ENCODE peak calls at places on chromosomes 11 and 22, in four cellular contexts. H, B, G and J are unnamed samples.

GRCh38 chr11:9529333-9529648 is 44.2 kb upstream of the WEE1 start:
- DNase-seq in H (no peak), B (no peak), G (peak; percentile 77), J (no peak)

GRCh38 chr11:124602193-124602592 is 9.0 kb upstream of the PANX3 start:
- DNase-seq in H (no peak), B (no peak), G (no peak), J (no peak)

GRCh38 chr22:33891992-33892391 is 28.3 kb downstream of the LARGE1 start:
- DNase-seq in H (no peak), B (no peak), G (no peak), J (no peak)

GRCh38 chr22:23763579-23764331 is 965 bp downstream of the C22orf15 start:
- DNase-seq in H (no peak), B (no peak), G (no peak), J (peak; percentile 76)

GRCh38 chr11:86097965-86098364 is 29.1 kb upstream of the PICALM start:
- DNase-seq in H (no peak), B (no peak), G (no peak), J (no peak)

GRCh38 chr22:23829845-23830372 is 8.9 kb downstream of the DERL3 start:
- DNase-seq in H (no peak), B (no peak), G (no peak), J (no peak)

GRCh38 chr11:113859665-113860064 is 15.7 kb downstream of the USP28 start:
- DNase-seq in H (no peak), B (no peak), G (no peak), J (no peak)

GRCh38 chr22:30044369-30044768 is 35.9 kb upstream of the HORMAD2 start:
- DNase-seq in H (no peak), B (peak; percentile 34), G (no peak), J (no peak)

GRCh38 chr11:64459016-64459415 is 100.1 kb downstream of the RPS6KA4 start:
- DNase-seq in H (no peak), B (no peak), G (no peak), J (no peak)

GRCh38 chr22:42964994-42965699 is 49.8 kb downstream of the PACSIN2 start:
- DNase-seq in H (no peak), B (peak; percentile 77), G (no peak), J (no peak)

GRCh38 chr11:60985501-60985900 is 14.0 kb downstream of the CD6 start:
- DNase-seq in H (no peak), B (no peak), G (no peak), J (no peak)

GRCh38 chr22:30116362-30117117 is 36.3 kb downstream of the HORMAD2 start:
- DNase-seq in H (no peak), B (peak; percentile 52), G (no peak), J (no peak)

GRCh38 chr22:48305726-48306235 is 1521.9 kb downstream of the BRD1 start:
- DNase-seq in H (no peak), B (no peak), G (no peak), J (no peak)

GRCh38 chr11:70760416-70761020 is 362.2 kb downstream of the CTTN start:
- DNase-seq in H (no peak), B (no peak), G (no peak), J (no peak)

GRCh38 chr11:128039140-128040021 is 548.0 kb downstream of the ETS1 start:
- DNase-seq in H (no peak), B (no peak), G (no peak), J (no peak)

GRCh38 chr22:33889748-33890147 is 30.5 kb downstream of the LARGE1 start:
- DNase-seq in H (no peak), B (no peak), G (no peak), J (no peak)

GRCh38 chr11:22193348-22194051 is 615 bp downstream of the ANO5 start:
- DNase-seq in H (peak; percentile 45), B (no peak), G (peak; percentile 6), J (peak; percentile 5)

GRCh38 chr11:104619751-104620150 is 278.5 kb downstream of the CASP12 start:
- DNase-seq in H (no peak), B (no peak), G (no peak), J (no peak)

GRCh38 chr22:49566141-49566541 is 261.5 kb downstream of the BRD1 start:
- DNase-seq in H (no peak), B (no peak), G (no peak), J (peak; percentile 28)

GRCh38 chr22:46418827-46419226 is 83.3 kb downstream of the TRMU start:
- DNase-seq in H (no peak), B (no peak), G (no peak), J (no peak)

GRCh38 chr11:77202941-77203900 is 75.2 kb downstream of the MYO7A start:
- DNase-seq in H (no peak), B (no peak), G (no peak), J (no peak)

GRCh38 chr11:130163346-130164220 is 4.0 kb downstream of the ST14 start:
- DNase-seq in H (peak; percentile 19), B (peak; percentile 55), G (peak; percentile 61), J (no peak)

GRCh38 chr11:8342821-8343681 is 79.4 kb upstream of the LMO1 start:
- DNase-seq in H (no peak), B (no peak), G (no peak), J (no peak)

GRCh38 chr11:75949023-75949672 is 134.1 kb downstream of the UVRAG start:
- DNase-seq in H (no peak), B (no peak), G (no peak), J (no peak)

GRCh38 chr11:44112083-44112865 is 16.8 kb downstream of the EXT2 start:
- DNase-seq in H (no peak), B (no peak), G (no peak), J (no peak)

GRCh38 chr22:39078329-39078728 is 1.3 kb downstream of the APOBEC3G start:
- DNase-seq in H (no peak), B (no peak), G (no peak), J (no peak)

GRCh38 chr11:89184021-89184420 is 6.3 kb downstream of the TYR start:
- DNase-seq in H (no peak), B (no peak), G (no peak), J (no peak)

GRCh38 chr11:61815790-61816735 is 740 bp downstream of the FADS1 start:
- DNase-seq in H (peak; percentile 79), B (peak; percentile 64), G (peak; percentile 84), J (no peak)

GRCh38 chr22:47570851-47571250 is 808.4 kb downstream of the TBC1D22A start:
- DNase-seq in H (no peak), B (no peak), G (no peak), J (no peak)

GRCh38 chr11:74820763-74821162 is 72.1 kb downstream of the RNF169 start:
- DNase-seq in H (peak; percentile 27), B (peak; percentile 8), G (no peak), J (no peak)

GRCh38 chr22:41650229-41650628 is 29.1 kb downstream of the XRCC6 start:
- DNase-seq in H (no peak), B (no peak), G (no peak), J (no peak)

GRCh38 chr22:31956360-31956759 is 12.0 kb downstream of the YWHAH start:
- DNase-seq in H (no peak), B (no peak), G (no peak), J (no peak)

GRCh38 chr11:92801685-92802084 is 167.8 kb upstream of the MTNR1B start:
- DNase-seq in H (no peak), B (no peak), G (no peak), J (no peak)

GRCh38 chr11:95585071-95585751 is 204.4 kb downstream of the FAM76B start:
- DNase-seq in H (no peak), B (no peak), G (no peak), J (no peak)

GRCh38 chr11:131408011-131408640 is 37.7 kb downstream of the NTM start:
- DNase-seq in H (peak; percentile 40), B (peak; percentile 38), G (peak; percentile 37), J (peak; percentile 59)

DNA sequence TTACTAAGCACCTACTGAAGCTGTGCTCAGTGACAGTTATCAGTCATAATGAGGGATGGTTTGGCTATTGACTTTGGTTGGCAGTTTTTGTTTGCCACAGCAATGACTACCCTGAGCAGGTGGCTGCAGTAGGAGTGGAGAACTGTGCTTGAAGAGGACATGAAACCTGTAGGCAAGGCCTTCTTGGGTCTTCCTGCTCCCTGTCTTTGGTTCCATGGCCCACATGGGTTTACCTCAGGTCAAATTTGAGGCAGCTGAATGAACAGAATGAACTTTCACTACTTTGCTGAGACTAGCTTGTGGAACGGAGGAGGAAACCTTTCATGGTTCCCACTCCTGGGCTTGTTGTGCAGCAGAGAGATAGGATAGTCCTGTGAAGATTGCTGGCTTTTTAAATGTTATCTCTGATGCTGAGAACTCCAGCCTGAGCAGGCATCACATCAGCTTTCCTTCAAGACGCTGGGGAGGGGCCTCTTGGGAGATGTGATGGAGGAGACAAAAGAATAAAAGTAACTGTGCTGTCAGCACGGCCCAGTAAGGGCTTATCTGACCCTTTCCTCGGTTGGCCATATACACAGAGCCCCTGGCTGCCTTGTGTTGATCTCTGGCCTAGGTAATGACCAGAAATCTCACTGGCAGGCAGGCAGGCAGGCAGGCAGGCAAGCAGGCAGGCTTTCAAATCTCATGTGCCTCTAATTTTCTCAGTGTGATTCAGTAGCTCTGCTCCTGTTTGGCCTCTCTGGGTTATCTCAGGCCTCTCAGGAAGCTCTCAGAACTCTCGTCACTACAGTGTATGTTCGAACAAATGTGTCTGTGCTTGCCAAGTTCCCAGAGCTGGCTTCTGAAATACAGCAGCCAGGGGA is 12.0 kb downstream of the STIM1 start:
- DNase-seq in H (no peak), B (peak; percentile 28), G (peak; percentile 94), J (no peak)
- TF ChIP-seq RNF2 in H (no peak), B (no peak), G (no peak), J (no peak)

GRCh38 chr22:44698531-44699421 is 3.2 kb upstream of the PRR5 start:
- DNase-seq in H (no peak), B (no peak), G (no peak), J (peak; percentile 67)
- TF ChIP-seq RNF2 in H (no peak), B (no peak), G (no peak), J (no peak)

GRCh38 chr11:69073445-69073844 is 24.7 kb downstream of the TPCN2 start:
- DNase-seq in H (no peak), B (no peak), G (peak; percentile 69), J (no peak)

GRCh38 chr11:69076129-69076791 is 27.5 kb downstream of the TPCN2 start:
- DNase-seq in H (no peak), B (no peak), G (no peak), J (no peak)

GRCh38 chr11:69074375-69074774 is 25.6 kb downstream of the TPCN2 start:
- DNase-seq in H (no peak), B (no peak), G (peak; percentile 41), J (no peak)

GRCh38 chr11:69074786-69075185 is 26.1 kb downstream of the TPCN2 start:
- DNase-seq in H (no peak), B (no peak), G (no peak), J (no peak)

GRCh38 chr11:69075421-69076128 is 26.8 kb downstream of the TPCN2 start:
- DNase-seq in H (no peak), B (no peak), G (peak; percentile 61), J (no peak)
- TF ChIP-seq RNF2 in H (no peak), B (no peak), G (no peak), J (no peak)

DNA sequence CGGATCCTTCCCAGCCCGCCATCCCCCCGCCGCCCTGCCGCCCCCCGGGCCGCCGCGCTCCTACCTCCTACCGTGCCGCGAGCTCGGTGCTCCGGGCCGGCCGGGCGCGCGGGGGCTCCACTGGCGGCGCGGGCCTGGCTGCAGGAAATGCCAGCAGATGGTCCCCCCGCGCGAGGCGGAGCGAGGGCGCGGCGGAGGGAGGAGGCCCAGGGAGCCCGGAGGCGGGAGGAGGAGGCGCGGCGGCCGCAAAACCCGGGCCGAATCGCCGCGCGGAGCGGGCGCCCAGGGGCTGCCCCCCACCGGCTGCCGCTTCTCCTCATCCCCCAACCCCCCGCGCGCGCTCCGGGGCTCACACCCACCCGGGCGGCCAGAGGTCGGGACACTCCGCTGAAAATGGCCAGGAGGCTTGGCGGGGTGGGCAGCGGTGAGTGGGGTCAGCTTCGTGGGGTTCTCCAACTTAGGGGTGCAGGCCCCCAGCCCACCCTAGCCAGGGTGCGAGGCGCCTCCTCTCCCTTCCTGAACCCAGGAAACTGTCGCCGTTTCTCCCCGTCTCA is at the start of gene OSBPL5:
- DNase-seq in H (peak; percentile 22), B (no peak), G (peak; percentile 81), J (no peak)
- TF ChIP-seq RNF2 in H (no peak), B (no peak), G (no peak), J (no peak)